ENCODE peak calls at places on chromosomes 6 and 20, in six cellular contexts. L, K, Z, T, O and M are unnamed samples.

GRCh38 chr6:109451376-109451775 is 4.2 kb downstream of the MICAL1 start:
- DNase-seq in L (no peak), K (no peak), Z (no peak), T (no peak), O (no peak), M (no peak)

GRCh38 chr6:138981416-138981815 is 6.6 kb downstream of the REPS1 start:
- DNase-seq in L (no peak), K (no peak), Z (no peak), T (no peak), O (no peak), M (no peak)

GRCh38 chr6:105302617-105303128 is 100.2 kb downstream of the PREP start:
- DNase-seq in L (peak; percentile 3), K (peak; percentile 20), Z (no peak), T (no peak), O (peak; percentile 39), M (no peak)

GRCh38 chr6:55617272-55617671 is 38.3 kb upstream of the HMGCLL1 start:
- DNase-seq in L (peak; percentile 59), K (peak; percentile 54), Z (peak; percentile 44), T (peak; percentile 27), O (peak; percentile 42), M (peak; percentile 56)

GRCh38 chr20:4720121-4720976 is 1.4 kb upstream of the PRND start:
- DNase-seq in L (peak; percentile 70), K (peak; percentile 92), Z (peak; percentile 46), T (peak; percentile 87), O (peak; percentile 70), M (peak; percentile 67)

GRCh38 chr6:22717906-22718305 is 148.5 kb downstream of the HDGFL1 start:
- DNase-seq in L (peak; percentile 4), K (no peak), Z (no peak), T (no peak), O (no peak), M (no peak)

GRCh38 chr6:934686-935085 is 241.7 kb upstream of the EXOC2 start:
- DNase-seq in L (no peak), K (no peak), Z (no peak), T (no peak), O (no peak), M (no peak)

GRCh38 chr20:57474816-57475215 is 50.1 kb downstream of the CTCFL start:
- DNase-seq in L (no peak), K (no peak), Z (no peak), T (no peak), O (no peak), M (no peak)

GRCh38 chr20:1828786-1829131 is 66.4 kb upstream of the SIRPA start:
- DNase-seq in L (no peak), K (no peak), Z (no peak), T (no peak), O (no peak), M (no peak)

GRCh38 chr6:16683524-16684194 is 77.6 kb downstream of the ATXN1 start:
- DNase-seq in L (no peak), K (no peak), Z (peak; percentile 95), T (no peak), O (no peak), M (peak; percentile 56)

GRCh38 chr6:139982652-139983051 is 608.2 kb upstream of the CITED2 start:
- DNase-seq in L (peak; percentile 97), K (peak; percentile 45), Z (no peak), T (no peak), O (peak; percentile 30), M (peak; percentile 74)

GRCh38 chr6:122719176-122719575 is 60.3 kb upstream of the FABP7 start:
- DNase-seq in L (no peak), K (no peak), Z (no peak), T (no peak), O (no peak), M (no peak)

GRCh38 chr6:103893082-103893481 is 966.6 kb downstream of the HACE1 start:
- DNase-seq in L (no peak), K (no peak), Z (no peak), T (no peak), O (no peak), M (no peak)

GRCh38 chr6:77447254-77447653 is 16.0 kb downstream of the HTR1B start:
- DNase-seq in L (no peak), K (no peak), Z (no peak), T (no peak), O (no peak), M (peak; percentile 87)

GRCh38 chr6:128513878-128514277 is 6.5 kb downstream of the PTPRK start:
- DNase-seq in L (no peak), K (no peak), Z (no peak), T (no peak), O (no peak), M (no peak)

GRCh38 chr6:147159536-147160374 is 44.5 kb upstream of the STXBP5 start:
- DNase-seq in L (peak; percentile 19), K (no peak), Z (no peak), T (no peak), O (no peak), M (no peak)

GRCh38 chr20:2210646-2211556 is 84.9 kb upstream of the TGM3 start:
- DNase-seq in L (peak; percentile 76), K (peak; percentile 33), Z (peak; percentile 46), T (no peak), O (no peak), M (peak; percentile 75)

GRCh38 chr20:39081255-39081654 is 119.1 kb downstream of the DHX35 start:
- DNase-seq in L (peak; percentile 78), K (peak; percentile 82), Z (peak; percentile 56), T (peak; percentile 72), O (peak; percentile 77), M (peak; percentile 75)

GRCh38 chr6:152416652-152417051 is 220.5 kb downstream of the SYNE1 start:
- DNase-seq in L (no peak), K (no peak), Z (no peak), T (no peak), O (no peak), M (no peak)

GRCh38 chr6:380234-381218 is 11.0 kb upstream of the IRF4 start:
- DNase-seq in L (no peak), K (no peak), Z (no peak), T (no peak), O (peak; percentile 23), M (no peak)

GRCh38 chr20:56358600-56359211 is at the start of gene FAM210B:
- DNase-seq in L (peak; percentile 95), K (peak; percentile 96), Z (peak; percentile 81), T (peak; percentile 91), O (peak; percentile 93), M (peak; percentile 87)

GRCh38 chr20:56359212-56360132 is 698 bp downstream of the FAM210B start:
- DNase-seq in L (peak; percentile 61), K (peak; percentile 64), Z (peak; percentile 75), T (peak; percentile 21), O (peak; percentile 39), M (peak; percentile 73)

GRCh38 chr20:56361888-56362287 is 3.1 kb downstream of the FAM210B start:
- DNase-seq in L (no peak), K (no peak), Z (no peak), T (no peak), O (no peak), M (no peak)

GRCh38 chr20:56360899-56361199 is 2.1 kb downstream of the FAM210B start:
- DNase-seq in L (no peak), K (peak; percentile 55), Z (no peak), T (no peak), O (no peak), M (no peak)

DNA sequence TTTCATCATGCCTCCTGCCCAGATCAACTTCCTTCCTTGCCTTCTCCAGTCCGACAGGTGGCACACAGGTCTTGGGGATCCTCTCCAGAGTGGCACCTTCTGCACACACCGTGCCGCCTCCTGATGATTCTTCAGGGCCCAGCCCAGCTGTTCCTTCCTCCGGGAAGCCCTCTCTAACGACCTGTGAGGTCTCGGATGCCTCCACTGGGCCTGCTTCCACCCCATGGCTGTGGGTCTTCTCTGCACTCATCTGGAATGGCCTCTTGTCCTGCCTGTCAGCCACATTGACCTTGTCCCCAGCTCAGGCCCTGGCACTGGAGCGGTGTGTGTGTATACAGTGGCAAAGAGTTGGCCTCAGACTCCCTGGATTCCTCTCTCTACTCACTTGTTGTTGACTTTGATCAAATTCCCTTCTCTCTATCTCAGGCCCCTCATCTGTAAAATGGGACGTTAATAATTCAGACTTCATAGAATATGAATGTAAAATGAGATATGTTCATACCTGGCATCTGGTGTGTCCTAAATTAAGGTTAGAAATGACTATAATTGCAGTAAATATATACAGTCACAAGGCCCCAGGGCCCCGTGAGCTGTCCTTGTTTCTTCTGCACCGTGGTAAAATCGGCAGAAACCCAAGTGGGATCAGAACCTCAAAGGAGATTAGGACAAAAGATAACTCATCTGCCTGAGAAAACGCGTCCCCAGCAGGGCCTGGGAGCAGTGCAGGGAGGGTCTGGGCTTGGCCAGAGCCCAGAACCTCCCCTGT is 1.5 kb downstream of the FAM210B start:
- DNase-seq in L (no peak), K (no peak), Z (no peak), T (no peak), O (no peak), M (no peak)
- H3K9ac ChIP-seq in L (no peak overlapping the region), K (no peak overlapping the region), Z (peak overlapping the region; percentile 75), T (no peak overlapping the region), O (no peak overlapping the region), M (peak overlapping the region; percentile 91)

DNA sequence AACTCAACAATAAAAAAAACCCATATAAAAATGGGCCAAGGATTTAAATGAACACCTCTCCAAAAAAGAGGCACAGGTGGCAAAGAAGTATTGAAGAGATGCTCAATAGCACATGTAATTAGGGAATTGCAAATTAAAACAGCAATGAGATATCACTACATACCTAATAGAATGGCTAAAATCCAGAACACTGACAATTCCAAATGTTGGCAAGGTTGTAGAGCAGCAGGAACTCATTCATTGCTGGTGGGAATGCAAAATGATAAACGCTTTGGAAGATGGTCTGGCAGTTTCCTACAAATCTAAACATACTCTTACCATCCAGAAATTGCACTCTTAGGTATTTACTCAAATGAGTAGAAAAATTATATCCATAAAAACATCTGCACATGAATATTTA is 17.1 kb downstream of the CD93 start:
- DNase-seq in L (no peak), K (no peak), Z (no peak), T (no peak), O (no peak), M (no peak)
- H3K9ac ChIP-seq in L (no peak overlapping the region), K (no peak overlapping the region), Z (no peak overlapping the region), T (no peak overlapping the region), O (no peak overlapping the region), M (no peak overlapping the region)

GRCh38 chr6:154835307-154835706 is 102.1 kb downstream of the SCAF8 start:
- DNase-seq in L (no peak), K (no peak), Z (no peak), T (no peak), O (no peak), M (no peak)

GRCh38 chr6:154824076-154824475 is 90.9 kb downstream of the SCAF8 start:
- DNase-seq in L (no peak), K (no peak), Z (no peak), T (no peak), O (no peak), M (no peak)

GRCh38 chr6:154830771-154831170 is 97.6 kb downstream of the SCAF8 start:
- DNase-seq in L (no peak), K (no peak), Z (no peak), T (no peak), O (no peak), M (no peak)

DNA sequence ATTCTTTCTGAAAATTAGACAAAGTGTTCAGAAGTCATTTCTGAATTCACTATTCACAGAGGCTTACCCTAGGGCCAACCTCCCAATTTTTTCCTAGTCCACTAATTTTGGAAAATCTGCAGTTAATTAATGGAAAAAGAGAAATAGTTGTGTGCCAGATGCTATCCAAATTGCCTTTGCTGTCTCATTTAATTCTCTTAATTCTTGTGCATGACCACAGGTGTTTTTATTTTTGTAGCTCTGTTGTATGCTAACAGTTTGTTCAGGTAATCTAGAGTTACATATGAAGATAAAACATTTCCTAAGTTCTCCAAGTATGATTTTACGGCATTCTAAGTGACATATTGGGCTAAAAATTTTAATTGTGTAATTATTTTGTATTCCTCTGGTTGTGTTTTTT is 96.8 kb downstream of the SCAF8 start:
- DNase-seq in L (no peak), K (no peak), Z (no peak), T (no peak), O (no peak), M (no peak)
- H3K9ac ChIP-seq in L (no peak overlapping the region), K (no peak overlapping the region), Z (no peak overlapping the region), T (no peak overlapping the region), O (no peak overlapping the region), M (no peak overlapping the region)

GRCh38 chr6:25042984-25043725 is 107.4 kb upstream of the RIPOR2 start:
- DNase-seq in L (no peak), K (no peak), Z (no peak), T (no peak), O (no peak), M (no peak)
- H3K9ac ChIP-seq in L (no peak overlapping the region), K (no peak overlapping the region), Z (no peak overlapping the region), T (no peak overlapping the region), O (no peak overlapping the region), M (no peak overlapping the region)